ENCODE peak calls at places on chromosomes 6 and 20, in seven cellular contexts. M is cortex of kidney; D is astrocyte of the cerebellum; B is brain microvascular endothelial cell; K is RWPE1; Q is lung microvascular endothelial cell; S is stimulated activated CD8-positive, alpha-beta memory T cell treated with anti-CD3 and anti-CD28 coated beads, Interleukin-4, amount 100 ng/mL, for 1 hour. Z is an unnamed sample.

GRCh38 chr20:25257130-25257529 is 9.2 kb downstream of the PYGB start:
- DNase-seq in M (no peak), Q (no peak), B (no peak), S (no peak), D (no peak), K (no peak), Z (no peak)

GRCh38 chr20:58524814-58525213 is 9.6 kb upstream of the APCDD1L start:
- DNase-seq in B (no peak), S (no peak), M (no peak), K (peak), Q (peak), D (peak), Z (peak)

GRCh38 chr20:21701171-21701876 is 4.1 kb upstream of the PAX1 start:
- DNase-seq in B (no peak), Q (no peak), S (no peak), K (no peak), M (no peak), D (no peak), Z (no peak)

GRCh38 chr6:138523347-138524210 is 24.3 kb upstream of the NHSL1 start:
- DNase-seq in S (no peak), K (no peak), M (no peak), D (no peak), B (no peak), Q (peak), Z (peak)

GRCh38 chr20:63518946-63519764 is 1.4 kb upstream of the PPDPF start:
- DNase-seq in K (no peak), Q (no peak), B (no peak), D (no peak), S (no peak), M (no peak), Z (no peak)

GRCh38 chr6:157629220-157629619 is 193.8 kb upstream of the SNX9 start:
- DNase-seq in K (no peak), M (no peak), B (peak), D (no peak), Q (peak), S (no peak), Z (no peak)

GRCh38 chr6:5036309-5036708 is 32.5 kb upstream of the RPP40 start:
- DNase-seq in D (no peak), S (no peak), Q (peak), B (peak), M (no peak), K (peak), Z (peak)

GRCh38 chr20:9244811-9245210 is 175.9 kb downstream of the PLCB4 start:
- DNase-seq in B (no peak), Q (no peak), S (no peak), M (no peak), D (no peak), K (no peak), Z (no peak)

GRCh38 chr20:14127831-14128230 is 132.5 kb downstream of the MACROD2 start:
- DNase-seq in K (no peak), S (no peak), M (no peak), D (no peak), Q (no peak), B (no peak), Z (no peak)

GRCh38 chr20:21125072-21125848 is 622 bp upstream of the KIZ start:
- DNase-seq in Q (peak), M (no peak), D (no peak), B (peak), S (no peak), K (no peak), Z (peak)

GRCh38 chr20:44104807-44105517 is 82.0 kb downstream of the JPH2 start:
- DNase-seq in M (no peak), B (peak), S (no peak), K (peak), Q (peak), D (peak), Z (peak)

GRCh38 chr6:30727920-30728605 is 7.9 kb downstream of the TUBB start:
- DNase-seq in S (no peak), M (no peak), K (no peak), D (no peak), B (no peak), Q (peak), Z (no peak)